ENCODE peak calls at places on chromosome 1, in five cellular contexts. N, K, A, Y and F are unnamed samples.

GRCh38 chr1:18574754-18575153 is 55.9 kb upstream of the PAX7 start:
- DNase-seq in Y (no peak), N (no peak), A (no peak), K (no peak), F (no peak)

GRCh38 chr1:18972531-18972930 is 16.1 kb upstream of the IFFO2 start:
- DNase-seq in A (no peak), K (peak; percentile 33), N (no peak), Y (no peak), F (no peak)

GRCh38 chr1:2041887-2042286 is 8.3 kb upstream of the PRKCZ start:
- DNase-seq in A (no peak), Y (no peak), N (no peak), K (no peak), F (no peak)

GRCh38 chr1:112957133-112957812 is 1.3 kb upstream of the SLC16A1 start:
- DNase-seq in A (no peak), K (peak; percentile 17), N (no peak), Y (peak; percentile 31), F (peak; percentile 29)

GRCh38 chr1:73755649-73756048 is 442.3 kb downstream of the LRRIQ3 start:
- DNase-seq in N (no peak), Y (no peak), A (no peak), K (no peak), F (no peak)

GRCh38 chr1:234125283-234125682 is 220.8 kb downstream of the SLC35F3 start:
- DNase-seq in Y (no peak), N (no peak), A (no peak), K (no peak), F (no peak)

GRCh38 chr1:226871047-226871365 is 590 bp downstream of the PSEN2 start:
- DNase-seq in Y (no peak), N (no peak), K (no peak), A (no peak), F (no peak)

GRCh38 chr1:212824201-212824600 is 23.2 kb downstream of the SPATA45 start:
- DNase-seq in K (no peak), N (no peak), A (no peak), Y (no peak), F (no peak)

GRCh38 chr1:77888429-77889239 is at the start of gene NEXN:
- DNase-seq in K (peak; percentile 2), A (peak; percentile 90), Y (no peak), N (peak; percentile 45), F (peak; percentile 29)

GRCh38 chr1:210850556-210850955 is 283.4 kb downstream of the KCNH1 start:
- DNase-seq in A (no peak), K (no peak), N (peak; percentile 74), Y (peak; percentile 97), F (peak; percentile 96)

GRCh38 chr1:40901886-40902633 is 39.9 kb upstream of the CITED4 start:
- DNase-seq in N (no peak), A (peak; percentile 30), K (no peak), Y (no peak), F (no peak)

GRCh38 chr1:113534130-113534817 is 144.0 kb downstream of the MAGI3 start:
- DNase-seq in A (no peak), K (no peak), Y (no peak), N (no peak), F (no peak)

GRCh38 chr1:15761729-15762128 is 3.1 kb downstream of the FBLIM1 start:
- DNase-seq in N (no peak), Y (no peak), A (no peak), K (no peak), F (no peak)

GRCh38 chr1:169874229-169874628 is 19.5 kb downstream of the SCYL3 start:
- DNase-seq in K (no peak), Y (no peak), N (no peak), A (no peak), F (no peak)

GRCh38 chr1:60090662-60091061 is 17.1 kb upstream of the C1orf87 start:
- DNase-seq in N (no peak), K (no peak), Y (no peak), A (no peak), F (no peak)

GRCh38 chr1:88935522-88936222 is 44.3 kb upstream of the GTF2B start:
- DNase-seq in K (no peak), A (no peak), N (no peak), Y (peak; percentile 53), F (peak; percentile 71)

GRCh38 chr1:66575739-66576138 is 41.8 kb downstream of the SGIP1 start:
- DNase-seq in Y (no peak), K (no peak), N (no peak), A (no peak), F (peak; percentile 63)

GRCh38 chr1:8816831-8817412 is 518 bp downstream of the RERE start:
- DNase-seq in K (peak; percentile 6), Y (no peak), N (peak; percentile 23), A (peak; percentile 23), F (peak; percentile 19)

GRCh38 chr1:60886793-60887331 is 195.5 kb upstream of the NFIA start:
- DNase-seq in N (no peak), Y (no peak), A (no peak), K (no peak), F (no peak)

GRCh38 chr1:204974326-204974725 is 68.7 kb upstream of the CNTN2 start:
- DNase-seq in N (no peak), A (no peak), K (no peak), Y (no peak), F (no peak)

GRCh38 chr1:247077234-247077633 is 1.4 kb downstream of the ZNF670 start:
- DNase-seq in Y (no peak), K (no peak), N (no peak), A (no peak), F (no peak)

GRCh38 chr1:29835486-29836273 is 599.4 kb downstream of the PTPRU start:
- DNase-seq in Y (no peak), A (no peak), K (no peak), N (no peak), F (no peak)

GRCh38 chr1:1217621-1218523 is 3.9 kb upstream of the TNFRSF4 start:
- DNase-seq in N (no peak), K (no peak), Y (peak; percentile 6), A (no peak), F (peak; percentile 38)

GRCh38 chr1:230891413-230891812 is 23.1 kb upstream of the C1orf198 start:
- DNase-seq in Y (no peak), N (no peak), K (no peak), A (no peak), F (no peak)